ENCODE peak calls at places on chromosome X, in four cellular contexts. Y, C, Q and T are unnamed samples.

GRCh38 chrX:357693-358471 is 28.8 kb downstream of the PPP2R3B start:
- DNase-seq in C (peak; percentile 24), Y (no peak), Q (no peak), T (no peak)

GRCh38 chrX:40174594-40175415 is 77.0 kb upstream of the BCOR start:
- DNase-seq in Q (peak; percentile 55), Y (peak; percentile 78), C (peak; percentile 66), T (peak; percentile 72)

GRCh38 chrX:78746496-78746895 is 1.0 kb upstream of the LPAR4 start:
- DNase-seq in Y (peak; percentile 62), C (no peak), Q (no peak), T (no peak)

GRCh38 chrX:108735087-108735679 is 1.2 kb downstream of the IRS4 start:
- DNase-seq in Y (peak; percentile 60), Q (no peak), C (no peak), T (no peak)

GRCh38 chrX:12042615-12043014 is 95.7 kb upstream of the FRMPD4 start:
- DNase-seq in Q (no peak), Y (no peak), C (no peak), T (no peak)

GRCh38 chrX:28920141-28920540 is 332.9 kb downstream of the IL1RAPL1 start:
- DNase-seq in Q (no peak), C (no peak), Y (no peak), T (no peak)

GRCh38 chrX:2689773-2690666 is 1.1 kb upstream of the CD99 start:
- DNase-seq in C (no peak), Y (peak; percentile 30), Q (no peak), T (no peak)

GRCh38 chrX:126985027-126985426 is 165.5 kb downstream of the PRR32 start:
- DNase-seq in C (no peak), Q (no peak), Y (no peak), T (no peak)

GRCh38 chrX:87732133-87732532 is 214.5 kb downstream of the KLHL4 start:
- DNase-seq in Q (no peak), C (no peak), Y (no peak), T (no peak)

GRCh38 chrX:38578152-38578551 is 16.8 kb downstream of the TSPAN7 start:
- DNase-seq in C (no peak), Q (no peak), Y (no peak), T (no peak)

GRCh38 chrX:2501246-2502102 is 698 bp upstream of the DHRSX start:
- DNase-seq in C (no peak), Y (no peak), Q (no peak), T (no peak)

GRCh38 chrX:69362354-69362753 is 141.8 kb upstream of the NALF2 start:
- DNase-seq in C (no peak), Q (no peak), Y (no peak), T (no peak)

GRCh38 chrX:50813843-50814661 is at the start of gene SHROOM4:
- DNase-seq in Y (peak; percentile 78), Q (peak; percentile 47), C (peak; percentile 57), T (peak; percentile 23)

GRCh38 chrX:127457161-127457560 is 595.0 kb downstream of the ACTRT1 start:
- DNase-seq in Q (no peak), C (no peak), Y (no peak), T (no peak)

GRCh38 chrX:38654302-38654701 is 93.0 kb downstream of the TSPAN7 start:
- DNase-seq in Y (peak; percentile 31), Q (peak; percentile 40), C (no peak), T (no peak)

GRCh38 chrX:13387656-13388421 is 68.0 kb upstream of the ATXN3L start:
- DNase-seq in Q (no peak), C (no peak), Y (no peak), T (no peak)

DNA sequence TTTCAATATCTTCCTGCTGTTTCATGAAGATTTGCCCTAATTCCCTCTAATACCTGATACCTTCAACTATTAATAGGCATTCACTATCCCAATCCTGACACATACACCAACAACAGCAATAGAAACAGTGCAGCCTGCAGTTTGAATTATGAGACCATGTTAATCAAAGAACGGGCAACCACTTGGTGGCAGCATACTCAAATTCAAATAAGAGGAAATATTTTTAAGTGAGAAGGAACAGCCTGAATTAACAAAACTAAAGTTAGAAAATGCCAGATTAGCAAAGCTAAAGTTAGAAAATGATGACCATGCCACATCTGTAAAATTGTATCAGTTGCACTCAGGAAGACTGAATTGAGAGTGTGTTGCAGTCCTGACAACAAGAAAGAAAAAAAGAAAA is 204.9 kb downstream of the SMARCA1 start:
- DNase-seq in Y (no peak), C (no peak), Q (peak; percentile 41), T (no peak)
- TF ChIP-seq CTCF in Y (peak; percentile 49), C (no peak), Q (peak; percentile 30), T (no peak)

GRCh38 chrX:134803551-134804183 is 145.4 kb upstream of the PLAC1 start:
- DNase-seq in Q (no peak), Y (no peak), C (no peak), T (no peak)
- H3K27ac ChIP-seq in Q (no peak overlapping the region), Y (no peak overlapping the region), C (no peak overlapping the region), T (no peak overlapping the region)

GRCh38 chrX:54937416-54937815 is 16.8 kb downstream of the TRO start:
- DNase-seq in Q (no peak), C (no peak), Y (no peak), T (no peak)
- H3K27me3 ChIP-seq in Q (no peaks in the 10 kb centered on the region), C (no peaks in the 10 kb centered on the region), Y (no peaks in the 10 kb centered on the region), T (no peaks in the 10 kb centered on the region)

DNA sequence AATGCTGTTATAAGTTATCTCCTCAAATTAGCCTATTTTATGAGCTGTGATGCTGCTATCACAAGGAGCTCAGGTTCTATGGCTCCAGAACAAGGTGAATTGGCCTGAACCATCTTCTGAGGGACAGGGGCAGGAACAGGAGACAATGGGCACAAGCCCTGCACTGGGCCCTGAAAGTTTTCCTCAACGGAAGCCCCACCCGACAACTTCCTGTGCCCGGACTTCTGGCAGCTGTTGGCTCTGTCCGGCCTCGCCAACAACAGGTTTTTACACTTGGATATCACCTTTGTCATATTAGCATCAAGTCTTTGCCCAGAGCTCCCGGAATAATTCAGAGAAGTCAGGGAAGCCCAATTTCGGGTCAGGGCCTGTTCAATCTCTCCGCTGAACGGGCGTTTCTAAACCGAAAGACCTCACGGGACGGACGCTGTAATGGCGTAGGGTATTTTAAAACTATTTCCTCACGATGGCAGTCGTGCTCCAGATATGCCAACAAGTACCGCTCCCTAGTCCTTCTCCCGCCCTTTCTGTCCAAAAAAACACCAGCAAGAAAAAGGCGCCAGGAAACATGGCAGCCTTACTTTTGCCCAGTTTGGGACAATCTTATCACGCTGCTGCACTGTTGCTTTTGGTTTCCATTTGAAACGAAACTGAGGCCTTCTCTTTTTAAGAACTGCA is 201.0 kb upstream of the STK26 start:
- DNase-seq in Q (no peak), C (peak; percentile 78), Y (no peak), T (no peak)
- TF ChIP-seq CTCF in Q (no peak), C (peak; percentile 52), Y (no peak), T (no peak)

GRCh38 chrX:154720067-154720466 is 30.8 kb downstream of the GAB3 start:
- DNase-seq in Y (no peak), C (no peak), Q (no peak), T (no peak)

GRCh38 chrX:154717824-154718223 is 33.1 kb downstream of the GAB3 start:
- DNase-seq in C (no peak), Q (peak; percentile 74), Y (no peak), T (no peak)

GRCh38 chrX:154718607-154719006 is 32.3 kb downstream of the GAB3 start:
- DNase-seq in Y (no peak), Q (no peak), C (no peak), T (no peak)

GRCh38 chrX:154721155-154721554 is 29.7 kb downstream of the GAB3 start:
- DNase-seq in Q (no peak), Y (no peak), C (no peak), T (no peak)

GRCh38 chrX:154719132-154719675 is 31.7 kb downstream of the GAB3 start:
- DNase-seq in C (no peak), Y (no peak), Q (peak; percentile 72), T (no peak)
- H3K27ac ChIP-seq in C (no peak overlapping the region), Y (no peak overlapping the region), Q (no peak overlapping the region), T (no peak overlapping the region)

DNA sequence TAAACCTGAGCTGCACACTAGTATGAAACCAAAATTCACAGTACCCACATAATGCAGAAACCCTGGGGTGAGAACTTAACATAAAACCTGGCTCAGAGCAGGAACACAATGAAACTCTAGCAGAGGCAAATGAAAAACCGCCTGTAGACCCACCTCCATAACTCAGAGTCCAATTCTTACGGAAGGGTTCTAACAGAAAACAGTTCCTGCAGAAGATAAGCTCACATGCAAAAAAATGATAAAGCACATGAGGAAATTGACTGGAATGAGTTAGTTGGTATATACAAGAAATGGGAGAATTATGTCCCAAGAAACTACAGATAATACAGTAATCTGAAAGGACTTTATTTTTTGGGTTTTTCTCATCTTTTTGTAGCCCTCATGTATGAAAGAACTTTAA is 14.7 kb downstream of the RTL9 start:
- DNase-seq in Y (no peak), Q (no peak), C (no peak), T (no peak)
- H3K27me3 ChIP-seq in Y (no peaks in the 10 kb centered on the region), Q (no peaks in the 10 kb centered on the region), C (peaks cover 22% of the 10 kb centered on the region), T (no peaks in the 10 kb centered on the region)

DNA sequence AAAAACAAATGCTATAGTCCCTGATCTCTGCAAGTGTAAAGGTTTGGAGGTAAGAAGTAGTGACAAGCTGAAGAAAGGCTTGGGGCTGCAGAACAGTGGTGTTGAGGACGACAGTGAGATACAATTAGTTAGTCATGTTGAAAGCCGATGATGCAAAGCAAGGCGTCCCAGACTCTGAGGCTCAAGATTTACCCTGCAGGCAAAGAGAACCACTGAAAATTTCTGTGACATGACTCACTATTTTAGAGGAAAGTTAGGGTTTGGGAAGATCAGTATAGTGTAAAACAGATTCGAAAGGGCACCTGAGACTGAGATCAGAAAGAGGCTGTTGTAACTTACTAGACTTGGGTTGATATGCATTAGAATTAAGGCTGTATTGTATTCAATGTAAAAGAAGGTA is 281.3 kb upstream of the FTHL17 start:
- DNase-seq in C (no peak), Y (no peak), Q (peak; percentile 17), T (no peak)
- TF ChIP-seq CTCF in C (no peak), Y (no peak), Q (no peak), T (no peak)

GRCh38 chrX:115233497-115234219 is at the start of gene LRCH2:
- DNase-seq in Y (peak; percentile 86), Q (no peak), C (peak; percentile 26), T (peak; percentile 69)
- H3K27ac ChIP-seq in Y (no peak within 1 kb of the TSS), Q (peak within 1 kb of the TSS; percentile 72), C (peak within 1 kb of the TSS; percentile 45), T (peak within 1 kb of the TSS; percentile 82)

GRCh38 chrX:136182394-136182793 is 35.1 kb downstream of the FHL1 start:
- DNase-seq in Y (no peak), Q (peak; percentile 78), C (no peak), T (no peak)
- H3K27me3 ChIP-seq in Y (no peaks in the 10 kb centered on the region), Q (no peaks in the 10 kb centered on the region), C (peaks cover 6% of the 10 kb centered on the region), T (no peaks in the 10 kb centered on the region)

GRCh38 chrX:100606753-100607152 is 22.0 kb downstream of the TNMD start:
- DNase-seq in Y (no peak), Q (no peak), C (no peak), T (no peak)
- TF ChIP-seq CTCF in Y (no peak), Q (no peak), C (no peak), T (no peak)